ENCODE peak calls at places on chromosomes 3 and 15, in five cellular contexts. G is fibroblast of lung, L is testis, D is AG04450, N is left ventricle myocardium inferior. Y is an unnamed sample.

GRCh38 chr3:9295007-9295406 is 45.6 kb upstream of the SRGAP3 start:
- DNase-seq in G (no peak), L (no peak), D (no peak), N (no peak), Y (no peak)

GRCh38 chr15:59420986-59421618 is 16.9 kb upstream of the FAM81A start:
- DNase-seq in G (peak), L (no peak), D (no peak), N (no peak), Y (peak)

GRCh38 chr3:196518999-196519737 is 4.0 kb upstream of the SMCO1 start:
- DNase-seq in G (peak), L (peak), D (no peak), N (peak), Y (peak)

GRCh38 chr3:106610362-106610997 is 741.7 kb upstream of the CBLB start:
- DNase-seq in G (peak), L (no peak), D (no peak), N (no peak), Y (no peak)

GRCh38 chr3:13054705-13055285 is 18.4 kb downstream of the IQSEC1 start:
- DNase-seq in G (no peak), L (no peak), D (no peak), N (no peak), Y (no peak)

GRCh38 chr15:86077070-86077469 is 2.6 kb upstream of the AGBL1 start:
- DNase-seq in G (no peak), L (no peak), D (no peak), N (no peak), Y (no peak)

GRCh38 chr15:93566777-93567176 is 477.8 kb upstream of the RGMA start:
- DNase-seq in G (no peak), L (no peak), D (no peak), N (no peak), Y (no peak)

GRCh38 chr3:187738089-187738399 is 7.2 kb downstream of the BCL6 start:
- DNase-seq in G (no peak), L (no peak), D (no peak), N (no peak), Y (no peak)

GRCh38 chr3:119236756-119237155 is 3.9 kb downstream of the B4GALT4 start:
- DNase-seq in G (no peak), L (no peak), D (no peak), N (no peak), Y (no peak)

GRCh38 chr3:187719628-187720336 is 17.4 kb upstream of the RTP2 start:
- DNase-seq in G (no peak), L (no peak), D (no peak), N (no peak), Y (no peak)

GRCh38 chr3:127073931-127074820 is 91.3 kb downstream of the PLXNA1 start:
- DNase-seq in G (peak), L (no peak), D (no peak), N (no peak), Y (no peak)

GRCh38 chr3:61863579-61863978 is 302.2 kb downstream of the PTPRG start:
- DNase-seq in G (no peak), L (no peak), D (no peak), N (no peak), Y (no peak)

GRCh38 chr3:141777957-141778813 is 15.0 kb downstream of the GRK7 start:
- DNase-seq in G (no peak), L (no peak), D (no peak), N (no peak), Y (no peak)

GRCh38 chr3:104596054-104596453 is 770.7 kb upstream of the ALCAM start:
- DNase-seq in G (no peak), L (no peak), D (no peak), N (no peak), Y (no peak)

GRCh38 chr3:128094295-128095151 is 29.1 kb downstream of the RUVBL1 start:
- DNase-seq in G (no peak), L (no peak), D (no peak), N (no peak), Y (no peak)

GRCh38 chr3:57160046-57160730 is 5.0 kb downstream of the IL17RD start:
- DNase-seq in G (no peak), L (peak), D (no peak), N (peak), Y (no peak)

GRCh38 chr3:72334681-72335457 is 513.4 kb downstream of the SHQ1 start:
- DNase-seq in G (no peak), L (no peak), D (no peak), N (no peak), Y (no peak)

GRCh38 chr3:73783811-73784210 is 159.1 kb upstream of the PDZRN3 start:
- DNase-seq in G (no peak), L (no peak), D (no peak), N (no peak), Y (no peak)

GRCh38 chr15:64162478-64162868 is 349 bp downstream of the PPIB start:
- DNase-seq in G (no peak), L (no peak), D (no peak), N (no peak), Y (no peak)

GRCh38 chr3:175885196-175885766 is 1026.1 kb downstream of the NAALADL2 start:
- DNase-seq in G (no peak), L (no peak), D (no peak), N (no peak), Y (no peak)
- H3K4me3 ChIP-seq in G (no peak), L (peak), D (no peak), N (no peak), Y (no peak)

GRCh38 chr3:153513236-153513635 is 351.2 kb downstream of the RAP2B start:
- DNase-seq in G (peak), L (peak), D (no peak), N (no peak), Y (no peak)
- TF ChIP-seq CTCF in G (peak), L (no peak), D (peak), N (peak), Y (peak)

DNA sequence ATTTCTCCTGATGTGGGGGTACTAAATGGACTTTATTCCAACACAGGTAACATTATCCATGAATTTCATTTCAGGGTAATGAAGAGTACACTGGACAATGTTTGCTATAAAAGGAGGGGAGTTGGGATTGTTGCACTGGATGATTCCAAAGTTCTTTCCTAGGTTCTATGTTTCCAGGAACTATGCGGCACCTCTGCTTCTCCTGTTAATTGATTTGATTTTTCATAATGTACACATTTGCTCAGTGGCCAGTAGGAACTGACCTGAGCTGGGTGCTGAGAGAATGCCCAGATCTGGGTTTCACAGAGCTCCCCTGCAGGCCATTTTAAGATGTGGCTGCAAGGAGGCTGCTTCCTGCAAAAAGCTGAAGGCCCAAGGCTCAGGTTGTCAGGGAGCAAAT is 171.7 kb downstream of the KLF13 start:
- DNase-seq in G (no peak), L (no peak), D (no peak), N (no peak), Y (no peak)
- H3K4me3 ChIP-seq in G (no peak), L (no peak), D (no peak), N (no peak), Y (no peak)

GRCh38 chr15:43498988-43499387 is 6.0 kb upstream of the TP53BP1 start:
- DNase-seq in G (no peak), L (no peak), D (no peak), N (no peak), Y (no peak)
- TF ChIP-seq CTCF in G (no peak), L (no peak), D (no peak), N (no peak), Y (no peak)

DNA sequence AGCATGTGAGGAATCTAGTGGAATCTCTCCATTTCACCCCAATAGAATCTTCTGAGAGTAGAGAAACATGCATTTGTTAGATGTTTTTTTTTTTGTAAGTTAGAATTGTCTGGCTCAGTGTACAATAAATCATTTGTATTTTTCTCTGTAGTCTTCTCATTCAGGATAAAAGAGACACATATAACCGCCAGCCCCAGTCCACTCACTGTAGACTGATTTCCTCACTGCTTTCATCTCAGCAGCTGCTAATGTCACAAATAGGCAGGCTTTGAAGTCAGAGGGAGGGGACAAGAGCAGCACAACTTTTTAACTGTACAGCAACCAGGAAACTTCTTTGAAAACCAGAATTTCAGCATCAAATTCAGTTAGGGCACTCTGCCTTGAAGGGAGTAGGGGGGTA is 140.2 kb upstream of the RBMS3 start:
- DNase-seq in G (peak), L (no peak), D (no peak), N (no peak), Y (no peak)
- H3K4me3 ChIP-seq in G (no peak), L (no peak), D (no peak), N (no peak), Y (no peak)

DNA sequence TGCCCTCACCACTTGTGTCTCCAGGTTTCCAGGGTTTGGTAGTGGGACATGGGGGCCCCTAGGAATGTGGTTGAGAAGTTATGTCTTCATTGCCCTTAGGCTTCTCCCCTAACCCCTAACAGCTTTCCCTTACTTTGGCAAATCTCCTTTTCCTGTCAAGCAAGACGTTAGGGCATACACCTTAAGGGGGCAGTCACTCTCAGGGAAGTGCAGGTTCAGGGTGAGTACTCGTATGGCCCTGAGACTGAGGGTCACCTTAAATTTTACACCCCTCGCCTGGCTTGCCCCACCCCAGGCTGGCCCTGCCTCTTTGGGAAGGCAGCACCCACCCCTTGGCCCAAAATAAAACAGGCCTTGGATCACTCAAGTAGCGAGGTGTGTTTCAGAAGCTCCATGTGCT is 33.5 kb downstream of the POLR2M start:
- DNase-seq in G (no peak), L (no peak), D (no peak), N (no peak), Y (no peak)
- TF ChIP-seq CTCF in G (no peak), L (no peak), D (no peak), N (no peak), Y (no peak)

GRCh38 chr3:125053304-125053699 is 2.5 kb downstream of the HEG1 start:
- DNase-seq in G (no peak), L (no peak), D (no peak), N (no peak), Y (no peak)

GRCh38 chr3:125052671-125053303 is 3.0 kb downstream of the HEG1 start:
- DNase-seq in G (peak), L (no peak), D (no peak), N (no peak), Y (peak)

GRCh38 chr3:125050486-125051172 is 5.2 kb downstream of the HEG1 start:
- DNase-seq in G (no peak), L (no peak), D (no peak), N (no peak), Y (no peak)

GRCh38 chr3:125051715-125052581 is 3.8 kb downstream of the HEG1 start:
- DNase-seq in G (peak), L (peak), D (no peak), N (peak), Y (peak)

GRCh38 chr3:125051205-125051604 is 4.6 kb downstream of the HEG1 start:
- DNase-seq in G (no peak), L (no peak), D (no peak), N (no peak), Y (no peak)
- H3K4me3 ChIP-seq in G (peak), L (no peak), D (peak), N (peak), Y (peak)

DNA sequence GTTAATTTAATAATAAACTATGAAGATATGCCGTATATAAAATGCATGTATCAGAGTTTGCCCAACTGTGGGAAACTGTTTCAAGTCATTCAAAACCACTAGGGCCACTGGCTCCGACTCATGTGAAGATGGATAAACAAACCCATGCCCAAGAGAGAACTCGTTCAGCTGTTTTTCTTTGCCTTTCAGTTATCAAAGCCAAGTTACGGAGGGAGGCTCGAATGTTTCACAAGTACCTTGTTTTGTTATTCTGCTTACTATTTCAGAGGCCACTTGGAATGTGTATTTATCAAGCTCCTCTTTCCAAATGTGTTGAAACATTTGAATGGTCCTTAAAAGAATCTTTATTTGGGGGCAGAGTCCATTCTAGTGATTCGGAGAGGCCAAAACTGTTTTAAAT is 82.1 kb downstream of the DUT start:
- DNase-seq in G (peak), L (no peak), D (no peak), N (no peak), Y (no peak)
- TF ChIP-seq CTCF in G (no peak), L (no peak), D (no peak), N (no peak), Y (no peak)

GRCh38 chr3:184180165-184180564 is 5.5 kb downstream of the AP2M1 start:
- DNase-seq in G (peak), L (no peak), D (no peak), N (no peak), Y (no peak)
- H3K4me3 ChIP-seq in G (no peak), L (no peak), D (no peak), N (no peak), Y (no peak)